ENCODE peak calls at places on chromosomes 6 and 20, in six cellular contexts. L, A, N, M, U and P are unnamed samples.

GRCh38 chr6:4023240-4023639 is 55.7 kb downstream of the FAM217A start:
- DNase-seq in N (no peak), L (no peak), M (peak; percentile 41), U (no peak), A (no peak), P (no peak)

GRCh38 chr6:39887692-39888450 is 46.4 kb downstream of the MOCS1 start:
- DNase-seq in M (peak; percentile 88), U (peak; percentile 91), A (peak; percentile 38), N (peak; percentile 97), L (no peak), P (no peak)

GRCh38 chr20:57394087-57395082 is 3.2 kb downstream of the RBM38 start:
- DNase-seq in U (peak; percentile 28), N (no peak), L (no peak), A (no peak), M (no peak), P (no peak)

GRCh38 chr20:42419814-42420532 is 769.7 kb downstream of the PTPRT start:
- DNase-seq in L (no peak), M (no peak), N (no peak), U (no peak), A (no peak), P (no peak)

GRCh38 chr6:127471379-127472255 is 12.4 kb upstream of the KIAA0408 start:
- DNase-seq in M (peak; percentile 10), A (no peak), L (no peak), N (peak; percentile 42), U (no peak), P (no peak)

GRCh38 chr6:170007468-170008240 is 256.2 kb downstream of the ERMARD start:
- DNase-seq in U (no peak), M (no peak), N (no peak), A (no peak), L (no peak), P (no peak)

GRCh38 chr6:83198486-83199172 is 5.5 kb downstream of the RWDD2A start:
- DNase-seq in A (no peak), N (peak; percentile 60), L (no peak), U (no peak), M (peak; percentile 78), P (no peak)

GRCh38 chr20:38893485-38894090 is 32.6 kb upstream of the FAM83D start:
- DNase-seq in A (peak; percentile 78), M (peak; percentile 63), L (peak; percentile 72), N (peak; percentile 8), U (peak; percentile 59), P (no peak)

GRCh38 chr20:62651285-62652021 is 9.2 kb downstream of the SLCO4A1 start:
- DNase-seq in L (peak; percentile 92), U (peak; percentile 58), N (no peak), A (peak; percentile 88), M (no peak), P (no peak)

GRCh38 chr6:161411265-161411944 is 137.5 kb upstream of the AGPAT4 start:
- DNase-seq in M (peak; percentile 44), U (no peak), L (no peak), N (peak; percentile 63), A (no peak), P (peak; percentile 61)

GRCh38 chr6:156087487-156087886 is 631.8 kb upstream of the NOX3 start:
- DNase-seq in A (no peak), N (no peak), L (no peak), M (no peak), U (no peak), P (no peak)

GRCh38 chr6:22737331-22737730 is 168.0 kb downstream of the HDGFL1 start:
- DNase-seq in A (peak; percentile 13), N (peak; percentile 51), U (peak; percentile 57), M (peak; percentile 29), L (no peak), P (peak; percentile 22)

GRCh38 chr20:51388227-51388626 is 154.3 kb downstream of the NFATC2 start:
- DNase-seq in N (peak; percentile 72), U (no peak), A (no peak), L (no peak), M (peak; percentile 89), P (peak; percentile 81)

GRCh38 chr6:140921366-140922226 is 1211.1 kb upstream of the GJE1 start:
- DNase-seq in A (peak; percentile 19), M (peak; percentile 85), N (peak; percentile 88), L (no peak), U (no peak), P (peak; percentile 91)

GRCh38 chr6:145469021-145469420 is 266.3 kb downstream of the EPM2A start:
- DNase-seq in A (no peak), U (no peak), L (no peak), N (no peak), M (no peak), P (no peak)

DNA sequence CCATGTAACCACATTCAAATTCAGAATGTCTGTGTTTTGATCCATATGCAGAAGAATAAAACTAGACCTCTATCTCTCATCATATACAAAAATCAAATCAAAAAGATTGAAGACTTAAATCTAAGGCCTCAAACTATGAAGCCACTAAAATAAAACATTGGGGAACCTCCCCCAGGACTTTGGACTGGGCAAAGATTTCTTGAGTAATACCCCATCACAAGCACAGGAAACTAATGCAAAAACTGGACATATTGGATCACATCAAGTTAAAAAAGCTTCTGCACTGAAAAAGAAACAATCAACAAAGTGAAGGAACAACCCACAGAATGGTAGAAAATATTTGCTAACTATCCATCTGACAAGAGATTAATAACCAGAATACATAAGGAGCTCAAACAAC is 266.8 kb downstream of the EPM2A start:
- DNase-seq in N (no peak), L (no peak), U (no peak), M (no peak), A (no peak), P (no peak)
- H3K27ac ChIP-seq in N (no peak overlapping the region), L (no peak overlapping the region), U (no peak overlapping the region), M (no peak overlapping the region), A (no peak overlapping the region), P (no peak overlapping the region)

GRCh38 chr20:18005990-18006364 is 37.2 kb downstream of the MGME1 start:
- DNase-seq in N (no peak), A (peak; percentile 5), M (no peak), U (no peak), L (no peak), P (no peak)
- H3K27ac ChIP-seq in N (no peak overlapping the region), A (no peak overlapping the region), M (no peak overlapping the region), U (no peak overlapping the region), L (no peak overlapping the region), P (no peak overlapping the region)

GRCh38 chr6:125100018-125100652 is 53.4 kb upstream of the TPD52L1 start:
- DNase-seq in M (no peak), N (no peak), U (no peak), L (no peak), A (no peak), P (no peak)
- H3K27ac ChIP-seq in M (no peak overlapping the region), N (peak overlapping the region; percentile 48), U (no peak overlapping the region), L (no peak overlapping the region), A (peak overlapping the region; percentile 71), P (no peak overlapping the region)

DNA sequence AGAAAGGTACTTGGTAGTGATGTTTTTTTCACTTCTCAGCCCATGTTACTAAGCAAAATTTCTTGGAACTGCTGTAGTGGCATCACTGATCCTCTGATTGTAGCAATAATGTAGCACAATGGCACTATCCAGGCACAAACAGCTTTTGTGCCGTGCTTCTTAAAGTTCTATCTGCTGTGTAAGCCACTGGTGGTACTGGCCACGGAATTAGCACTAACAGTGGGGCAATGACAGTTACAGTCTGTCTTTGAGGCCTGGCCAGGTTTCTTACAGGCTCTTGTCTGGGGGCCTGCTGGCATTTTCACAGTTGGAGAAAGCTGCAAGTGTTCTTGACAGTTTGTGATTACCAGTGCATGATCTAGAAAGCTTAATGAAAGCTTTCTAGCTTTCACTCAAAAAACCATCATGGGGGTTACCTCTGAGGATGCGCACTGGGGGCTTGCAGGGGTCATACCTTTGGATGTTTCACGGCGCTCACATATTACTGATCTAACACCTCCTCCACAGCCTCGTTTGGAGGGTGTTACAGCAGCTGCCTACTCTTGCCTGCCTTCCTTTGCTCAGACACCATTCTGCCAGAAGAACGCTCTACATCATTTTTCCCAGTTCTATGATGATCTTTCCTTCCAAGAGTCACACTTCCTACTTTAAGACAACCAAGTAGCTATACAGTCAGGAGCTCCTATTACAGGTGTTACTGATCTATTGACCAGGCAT is 58.4 kb upstream of the ARMH2 start:
- DNase-seq in M (no peak), L (no peak), A (no peak), N (no peak), U (no peak), P (no peak)
- H3K27ac ChIP-seq in M (no peak overlapping the region), L (no peak overlapping the region), A (no peak overlapping the region), N (no peak overlapping the region), U (no peak overlapping the region), P (no peak overlapping the region)

DNA sequence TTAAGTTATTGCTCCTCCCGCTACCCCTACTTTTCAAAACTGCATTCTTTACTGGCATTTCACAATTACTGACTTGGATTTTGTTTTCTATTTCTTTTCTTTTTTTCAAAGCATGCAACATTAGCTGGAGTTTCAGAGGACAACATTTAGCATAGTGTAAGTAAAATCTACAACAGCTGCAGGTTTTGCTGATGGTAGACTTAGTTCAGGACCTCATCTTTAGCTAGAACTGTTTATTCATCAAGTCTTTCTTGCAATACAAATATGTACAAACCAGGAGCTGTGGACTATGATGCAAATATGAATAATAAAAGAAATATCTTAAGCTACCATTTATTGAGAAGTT is 728 bp upstream of the CEP162 start:
- DNase-seq in M (no peak), U (no peak), N (no peak), L (no peak), A (no peak), P (no peak)
- H3K27ac ChIP-seq in M (no peak overlapping the region), U (peak overlapping the region; percentile 62), N (no peak overlapping the region), L (peak overlapping the region; percentile 70), A (peak overlapping the region; percentile 89), P (no peak overlapping the region)

GRCh38 chr6:122432816-122433215 is 33.4 kb downstream of the HSF2 start:
- DNase-seq in N (no peak), A (no peak), L (no peak), M (peak; percentile 36), U (no peak), P (no peak)
- H3K27ac ChIP-seq in N (no peak overlapping the region), A (no peak overlapping the region), L (no peak overlapping the region), M (peak overlapping the region; percentile 42), U (no peak overlapping the region), P (no peak overlapping the region)

GRCh38 chr6:84651583-84651982 is 112.8 kb downstream of the TBX18 start:
- DNase-seq in A (no peak), M (no peak), U (no peak), L (no peak), N (peak; percentile 27), P (no peak)

GRCh38 chr6:84653027-84653551 is 111.3 kb downstream of the TBX18 start:
- DNase-seq in N (no peak), A (no peak), U (no peak), M (no peak), L (no peak), P (no peak)

GRCh38 chr6:84648444-84648843 is 116.0 kb downstream of the TBX18 start:
- DNase-seq in L (no peak), U (no peak), A (no peak), M (no peak), N (no peak), P (no peak)

GRCh38 chr6:84657025-84657424 is 107.4 kb downstream of the TBX18 start:
- DNase-seq in M (no peak), L (no peak), A (no peak), U (no peak), N (no peak), P (no peak)

GRCh38 chr6:84652356-84653026 is 111.9 kb downstream of the TBX18 start:
- DNase-seq in L (no peak), U (no peak), N (peak; percentile 95), A (no peak), M (peak; percentile 80), P (peak; percentile 78)
- H3K27ac ChIP-seq in L (no peak overlapping the region), U (no peak overlapping the region), N (no peak overlapping the region), A (no peak overlapping the region), M (no peak overlapping the region), P (no peak overlapping the region)